ENCODE peak calls at places on chromosomes 11 and 22, in seven cellular contexts. X, M, B, T, J, W and U are unnamed samples.

GRCh38 chr22:46293591-46294260 is 2.9 kb upstream of the GTSE1 start:
- DNase-seq in B (peak), M (peak), W (no peak), X (no peak), J (no peak), T (no peak), U (peak)

GRCh38 chr11:2290351-2290841 is 11.3 kb downstream of the C11orf21 start:
- DNase-seq in M (no peak), J (no peak), B (no peak), X (no peak), T (peak), W (no peak), U (peak)

GRCh38 chr11:35617687-35618496 is at the start of gene FJX1:
- DNase-seq in T (peak), B (no peak), W (peak), X (no peak), M (peak), J (peak), U (no peak)

GRCh38 chr11:74444173-74444832 is 23.0 kb downstream of the KCNE3 start:
- DNase-seq in J (no peak), W (no peak), T (no peak), X (no peak), B (no peak), M (no peak), U (no peak)

GRCh38 chr22:20154602-20155183 is 3.8 kb upstream of the CCDC188 start:
- DNase-seq in W (no peak), M (no peak), J (no peak), X (no peak), T (no peak), B (no peak), U (no peak)

GRCh38 chr11:79902493-79902892 is 461.7 kb upstream of the TENM4 start:
- DNase-seq in T (no peak), M (no peak), X (no peak), W (no peak), J (no peak), B (peak), U (no peak)

GRCh38 chr11:44138286-44138685 is 42.8 kb downstream of the EXT2 start:
- DNase-seq in X (no peak), B (no peak), W (no peak), T (no peak), M (no peak), J (no peak), U (no peak)

GRCh38 chr22:31881198-31881597 is 63.1 kb upstream of the YWHAH start:
- DNase-seq in T (no peak), X (no peak), J (no peak), M (no peak), B (no peak), W (no peak), U (no peak)

DNA sequence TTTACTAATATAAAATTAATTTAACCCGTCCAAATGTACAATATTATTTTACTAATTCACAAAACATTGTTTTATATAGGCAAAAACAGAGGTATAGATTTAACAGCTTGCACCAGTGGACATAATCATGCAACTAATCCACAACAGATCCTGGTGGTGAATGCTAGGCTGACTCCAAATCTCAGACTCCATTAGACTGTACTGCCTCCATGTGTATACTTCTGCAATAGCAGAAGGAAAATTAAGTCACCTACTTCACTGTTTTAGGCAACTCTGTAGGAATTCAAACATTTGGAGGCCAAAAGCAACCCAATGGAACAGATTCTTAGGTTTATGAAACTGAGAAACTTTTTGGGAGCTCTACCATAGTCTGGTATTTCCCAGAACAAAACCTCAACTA is 30.0 kb upstream of the RAB39A start:
- DNase-seq in M (peak), W (no peak), J (peak), B (no peak), T (no peak), X (no peak), U (no peak)
- TF ChIP-seq CTCF in M (peak), W (peak), J (peak), B (peak), T (no peak), X (peak), U (peak)

DNA sequence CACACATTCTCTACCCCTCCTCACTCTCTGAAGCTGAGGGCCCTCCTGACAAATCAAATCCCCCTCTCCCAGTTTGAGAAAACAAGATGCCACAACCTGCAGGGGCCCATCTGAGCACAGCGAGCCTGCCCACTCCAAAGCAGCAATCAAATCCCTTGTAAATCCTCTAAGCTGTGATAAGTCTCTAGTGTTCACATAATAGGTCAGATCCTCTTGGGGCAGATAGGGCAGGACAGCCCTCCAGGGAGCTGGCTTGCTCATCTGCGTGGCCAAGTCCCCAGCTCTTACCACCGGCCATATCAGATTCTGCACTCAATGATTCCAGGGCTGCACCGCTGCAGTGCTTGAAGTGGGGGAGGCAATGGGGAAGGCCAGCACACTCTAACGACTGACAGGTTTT is 29.6 kb upstream of the FLI1 start:
- DNase-seq in W (no peak), T (no peak), J (no peak), B (no peak), X (no peak), M (no peak), U (no peak)
- TF ChIP-seq CTCF in W (no peak), T (no peak), J (no peak), B (no peak), X (no peak), M (no peak), U (no peak)

DNA sequence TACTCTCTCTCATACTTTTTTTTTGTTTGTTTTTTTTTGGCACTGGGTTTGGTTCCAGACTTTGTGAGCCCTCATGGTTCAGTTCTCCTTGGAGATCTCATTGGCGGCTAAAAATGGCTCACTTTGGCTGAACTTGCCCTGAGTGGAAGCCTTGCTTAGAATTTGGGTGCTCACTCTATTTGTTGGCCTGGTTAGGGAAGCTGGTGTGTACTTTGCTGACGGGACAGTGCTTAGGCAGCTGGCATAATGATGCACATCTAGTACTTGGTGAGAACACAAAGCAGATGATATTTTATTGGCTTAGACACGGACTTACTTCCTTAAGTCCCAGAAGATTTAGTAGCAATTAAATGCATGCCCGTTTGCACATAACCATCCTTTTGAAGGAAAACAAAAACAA is 66.5 kb upstream of the GRAMD1B start:
- DNase-seq in J (no peak), T (no peak), M (no peak), X (no peak), W (peak), B (no peak), U (no peak)
- TF ChIP-seq CTCF in J (no peak), T (no peak), M (no peak), X (no peak), W (no peak), B (no peak), U (no peak)

GRCh38 chr11:66026017-66026529 is at the start of gene CATSPER1:
- DNase-seq in B (no peak), X (no peak), M (no peak), W (no peak), J (no peak), T (no peak), U (no peak)
- TF ChIP-seq CTCF in B (no peak), X (no peak), M (no peak), W (no peak), J (no peak), T (no peak), U (no peak)